ENCODE peak calls at places on chromosomes 12 and 14, in six cellular contexts. A, L, T, U, Y and I are unnamed samples.
A peak's percentile ranks its signal among the peaks of the same experiment; 100 is the strongest.

GRCh38 chr14:78131616-78132015 is 38.6 kb upstream of the NRXN3 start:
- DNase-seq in A (no peak), L (no peak), T (no peak), Y (no peak), U (no peak), I (no peak)

GRCh38 chr14:80965041-80965440 is 9.6 kb downstream of the TSHR start:
- DNase-seq in U (no peak), L (no peak), Y (no peak), A (no peak), T (no peak), I (no peak)

GRCh38 chr14:52043690-52044089 is 25.2 kb downstream of the NID2 start:
- DNase-seq in Y (peak; percentile 37), L (peak; percentile 72), A (peak; percentile 23), U (peak; percentile 57), T (peak; percentile 74), I (no peak)

GRCh38 chr14:22648506-22648905 is 4.4 kb upstream of the OR6J1 start:
- DNase-seq in Y (no peak), A (no peak), U (no peak), T (no peak), L (no peak), I (no peak)

GRCh38 chr12:52634266-52635056 is 16.1 kb upstream of the KRT73 start:
- DNase-seq in U (no peak), Y (no peak), A (no peak), T (peak; percentile 24), L (peak; percentile 14), I (no peak)

GRCh38 chr12:69254046-69254445 is 14.7 kb downstream of the CPSF6 start:
- DNase-seq in U (peak; percentile 56), L (no peak), T (no peak), Y (peak; percentile 16), A (peak; percentile 46), I (peak; percentile 18)

GRCh38 chr14:79583738-79584405 is 627.4 kb downstream of the DIO2 start:
- DNase-seq in T (no peak), Y (no peak), A (peak; percentile 88), L (no peak), U (peak; percentile 66), I (no peak)

GRCh38 chr12:123929869-123930583 is 42.6 kb downstream of the CCDC92 start:
- DNase-seq in Y (no peak), A (no peak), T (no peak), U (no peak), L (no peak), I (no peak)

GRCh38 chr14:60986500-60986899 is 5.5 kb downstream of the SLC38A6 start:
- DNase-seq in A (no peak), L (no peak), T (no peak), Y (no peak), U (no peak), I (no peak)

GRCh38 chr14:105884808-105885281 is 358.5 kb downstream of the TMEM121 start:
- DNase-seq in L (no peak), T (no peak), A (no peak), U (no peak), Y (no peak), I (no peak)

GRCh38 chr12:97275261-97276197 is 187.1 kb upstream of the RMST start:
- DNase-seq in T (peak; percentile 39), U (no peak), L (peak; percentile 48), A (no peak), Y (no peak), I (peak; percentile 92)

GRCh38 chr12:50218386-50218785 is 51.2 kb upstream of the CERS5 start:
- DNase-seq in L (no peak), A (peak; percentile 71), Y (peak; percentile 92), U (peak; percentile 63), T (no peak), I (no peak)

GRCh38 chr14:92670177-92670576 is 78.2 kb downstream of the LGMN start:
- DNase-seq in Y (no peak), T (no peak), U (no peak), A (peak; percentile 86), L (no peak), I (no peak)

GRCh38 chr14:91246051-91246852 is 1.7 kb upstream of the GPR68 start:
- DNase-seq in A (no peak), T (no peak), L (no peak), U (no peak), Y (no peak), I (no peak)

GRCh38 chr12:14362347-14362746 is 3.1 kb upstream of the ATF7IP start:
- DNase-seq in L (no peak), Y (no peak), U (no peak), A (no peak), T (no peak), I (no peak)

GRCh38 chr12:66041651-66042363 is 88.7 kb downstream of the LLPH start:
- DNase-seq in T (no peak), Y (no peak), A (no peak), L (no peak), U (no peak), I (no peak)

GRCh38 chr12:51127050-51127729 is 43.8 kb upstream of the CSRNP2 start:
- DNase-seq in U (no peak), T (no peak), A (peak; percentile 34), Y (no peak), L (no peak), I (no peak)

GRCh38 chr12:31362759-31363415 is 36.9 kb upstream of the SINHCAF start:
- DNase-seq in L (peak; percentile 58), U (peak; percentile 60), Y (peak; percentile 83), T (peak; percentile 73), A (no peak), I (peak; percentile 24)

GRCh38 chr12:124913474-124914391 is 717 bp downstream of the UBC start:
- DNase-seq in Y (peak; percentile 82), A (peak; percentile 68), T (peak; percentile 85), L (peak; percentile 84), U (no peak), I (no peak)

GRCh38 chr14:33811731-33812130 is 139.1 kb downstream of the EGLN3 start:
- DNase-seq in Y (no peak), U (no peak), L (no peak), A (no peak), T (no peak), I (no peak)

GRCh38 chr14:64845878-64846277 is 33.8 kb downstream of the SPTB start:
- DNase-seq in L (no peak), A (peak; percentile 64), Y (no peak), T (no peak), U (no peak), I (no peak)

GRCh38 chr12:46983959-46984833 is 95.2 kb upstream of the PCED1B start:
- DNase-seq in L (peak; percentile 53), Y (peak; percentile 52), T (peak; percentile 76), U (peak; percentile 70), A (peak; percentile 75), I (peak; percentile 27)
- H2AFZ ChIP-seq in L (peak overlapping the region; percentile 97), Y (no peak overlapping the region), T (no peak overlapping the region), U (no peak overlapping the region), A (peak overlapping the region; percentile 79), I (no peak overlapping the region)

DNA sequence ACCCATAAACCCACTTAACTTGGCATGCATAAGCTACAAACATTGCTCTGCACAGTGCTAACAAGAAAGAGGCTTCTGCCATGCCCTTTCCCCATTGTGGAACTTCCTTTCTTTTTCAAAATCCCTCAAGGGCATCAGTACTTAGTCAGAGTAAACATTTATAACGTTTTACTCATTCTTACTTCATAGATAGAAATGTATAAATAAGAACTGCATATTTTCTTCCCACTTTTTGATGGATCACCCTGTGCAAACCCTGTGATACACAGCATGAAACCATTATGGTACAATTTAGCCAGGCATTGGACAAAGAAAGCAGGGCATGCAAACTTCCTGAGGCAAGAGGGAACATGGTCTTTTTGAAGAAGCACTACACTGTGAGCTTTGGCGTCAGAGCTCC is 113.8 kb upstream of the FOXG1 start:
- DNase-seq in L (no peak), A (peak; percentile 20), U (peak; percentile 48), T (no peak), Y (no peak), I (no peak)
- H3K18ac ChIP-seq in L (no peak overlapping the region), A (no peak overlapping the region), U (no peak overlapping the region), T (no peak overlapping the region), Y (no peak overlapping the region), I (no peak overlapping the region)

GRCh38 chr12:12297201-12297830 is 30.5 kb upstream of the LRP6 start:
- DNase-seq in T (no peak), U (no peak), L (no peak), Y (peak; percentile 22), A (no peak), I (no peak)
- H2AFZ ChIP-seq in T (no peak overlapping the region), U (no peak overlapping the region), L (no peak overlapping the region), Y (no peak overlapping the region), A (no peak overlapping the region), I (peak overlapping the region; percentile 32)

GRCh38 chr12:71283883-71284282 is 126.1 kb upstream of the TSPAN8 start:
- DNase-seq in Y (no peak), T (no peak), L (no peak), A (no peak), U (no peak), I (no peak)

GRCh38 chr12:71281425-71281824 is 123.6 kb upstream of the TSPAN8 start:
- DNase-seq in Y (no peak), L (no peak), T (no peak), U (no peak), A (no peak), I (no peak)

GRCh38 chr12:71277866-71278265 is 120.1 kb upstream of the TSPAN8 start:
- DNase-seq in L (no peak), U (no peak), Y (peak; percentile 16), A (no peak), T (no peak), I (no peak)

GRCh38 chr12:71282925-71283324 is 125.1 kb upstream of the TSPAN8 start:
- DNase-seq in T (no peak), L (no peak), U (no peak), Y (peak; percentile 27), A (no peak), I (no peak)

GRCh38 chr12:71282020-71282419 is 124.2 kb upstream of the TSPAN8 start:
- DNase-seq in L (no peak), T (no peak), Y (peak; percentile 20), U (no peak), A (no peak), I (peak; percentile 21)
- H3K18ac ChIP-seq in L (no peak overlapping the region), T (no peak overlapping the region), Y (no peak overlapping the region), U (no peak overlapping the region), A (no peak overlapping the region), I (no peak overlapping the region)

DNA sequence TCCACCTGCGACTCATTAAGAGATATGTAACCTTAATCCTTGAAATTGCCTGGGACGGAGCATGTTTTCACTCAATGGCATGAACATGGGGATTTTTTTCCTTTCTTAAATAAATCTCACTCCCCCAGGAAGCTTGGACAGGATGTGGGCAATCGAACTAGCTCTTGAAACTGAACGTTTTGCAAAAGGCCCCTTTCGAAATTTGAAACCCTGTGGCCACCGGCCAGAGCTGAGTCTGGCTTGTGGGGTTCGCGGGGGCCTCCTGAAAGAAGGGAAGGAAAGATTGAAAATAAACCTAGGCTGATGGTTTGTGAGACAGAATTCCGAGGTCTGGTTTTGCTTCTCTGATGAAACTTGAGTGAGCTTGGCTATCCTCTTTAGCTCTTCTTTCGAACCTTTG is 101.4 kb upstream of the RTL1 start:
- DNase-seq in Y (no peak), A (peak; percentile 87), U (no peak), L (peak; percentile 10), T (no peak), I (no peak)
- H2AFZ ChIP-seq in Y (no peak overlapping the region), A (peak overlapping the region; percentile 62), U (no peak overlapping the region), L (peak overlapping the region; percentile 35), T (no peak overlapping the region), I (peak overlapping the region; percentile 68)

DNA sequence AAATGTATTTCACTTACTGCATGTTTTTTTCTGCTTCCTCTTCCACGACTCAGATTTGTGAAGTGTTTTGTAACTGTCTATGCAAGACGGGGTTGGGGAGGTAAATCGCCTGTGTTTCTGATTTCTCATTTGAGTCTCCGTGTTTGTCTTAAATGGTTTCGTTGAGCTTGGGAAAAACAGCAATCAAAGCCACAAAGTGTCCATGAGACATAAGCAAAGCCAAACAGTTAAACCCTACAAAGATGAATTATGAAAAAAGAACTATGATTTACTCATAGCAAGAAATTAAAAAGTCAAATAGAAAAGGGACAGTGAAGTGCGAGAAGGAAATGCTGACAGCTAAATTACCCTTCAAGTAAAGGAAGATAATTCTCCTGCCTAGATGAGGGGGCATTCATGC is 164.3 kb upstream of the TMPO start:
- DNase-seq in A (no peak), L (peak; percentile 10), Y (no peak), U (no peak), T (no peak), I (no peak)
- H3K18ac ChIP-seq in A (no peak overlapping the region), L (no peak overlapping the region), Y (no peak overlapping the region), U (no peak overlapping the region), T (no peak overlapping the region), I (no peak overlapping the region)